ENCODE peak calls at places on chromosomes 2 and 18, in five cellular contexts. One of them, this sample, is unnamed.

GRCh38 chr2:145751634-145752033 is 1231.7 kb upstream of the ZEB2 start:
- DNase-seq in endothelial cell of umbilical vein: peak; percentile 74
- DNase-seq in GM12878: peak; percentile 70
- DNase-seq in right lobe of liver: no peak
- DNase-seq in HCT116: no peak
- DNase-seq in this sample: no peak

GRCh38 chr2:63975437-63976124 is 43.6 kb downstream of the VPS54 start:
- DNase-seq in endothelial cell of umbilical vein: no peak
- DNase-seq in HCT116: no peak
- DNase-seq in right lobe of liver: no peak
- DNase-seq in GM12878: no peak
- DNase-seq in this sample: no peak

GRCh38 chr2:182587831-182588230 is 128.2 kb upstream of the DNAJC10 start:
- DNase-seq in right lobe of liver: no peak
- DNase-seq in HCT116: no peak
- DNase-seq in GM12878: no peak
- DNase-seq in endothelial cell of umbilical vein: no peak
- DNase-seq in this sample: no peak

GRCh38 chr18:61199131-61199903 is 133.9 kb upstream of the CDH20 start:
- DNase-seq in HCT116: no peak
- DNase-seq in endothelial cell of umbilical vein: no peak
- DNase-seq in right lobe of liver: no peak
- DNase-seq in GM12878: no peak
- DNase-seq in this sample: no peak

GRCh38 chr2:192148241-192148619 is 46.5 kb downstream of the TMEFF2 start:
- DNase-seq in HCT116: no peak
- DNase-seq in GM12878: no peak
- DNase-seq in right lobe of liver: no peak
- DNase-seq in endothelial cell of umbilical vein: no peak
- DNase-seq in this sample: no peak

GRCh38 chr2:12277305-12278034 is 439.3 kb upstream of the TRIB2 start:
- DNase-seq in HCT116: no peak
- DNase-seq in endothelial cell of umbilical vein: no peak
- DNase-seq in GM12878: no peak
- DNase-seq in right lobe of liver: no peak
- DNase-seq in this sample: no peak

GRCh38 chr18:59388180-59388579 is 29.1 kb upstream of the LMAN1 start:
- DNase-seq in HCT116: no peak
- DNase-seq in endothelial cell of umbilical vein: no peak
- DNase-seq in GM12878: no peak
- DNase-seq in right lobe of liver: no peak
- DNase-seq in this sample: no peak

GRCh38 chr2:160028431-160029269 is 33.8 kb downstream of the PLA2R1 start:
- DNase-seq in HCT116: no peak
- DNase-seq in GM12878: no peak
- DNase-seq in endothelial cell of umbilical vein: peak; percentile 62
- DNase-seq in right lobe of liver: no peak
- DNase-seq in this sample: no peak

GRCh38 chr2:196331143-196331542 is 159.8 kb upstream of the STK17B start:
- DNase-seq in GM12878: no peak
- DNase-seq in HCT116: no peak
- DNase-seq in right lobe of liver: no peak
- DNase-seq in endothelial cell of umbilical vein: peak; percentile 84
- DNase-seq in this sample: no peak

GRCh38 chr2:60355849-60356261 is 197.6 kb downstream of the BCL11A start:
- DNase-seq in endothelial cell of umbilical vein: no peak
- DNase-seq in HCT116: no peak
- DNase-seq in GM12878: no peak
- DNase-seq in right lobe of liver: no peak
- DNase-seq in this sample: no peak

GRCh38 chr18:46916551-46917107 is 678 bp downstream of the PIAS2 start:
- DNase-seq in endothelial cell of umbilical vein: peak; percentile 56
- DNase-seq in HCT116: no peak
- DNase-seq in right lobe of liver: no peak
- DNase-seq in GM12878: no peak
- DNase-seq in this sample: peak; percentile 35

GRCh38 chr18:3709166-3709565 is 259.2 kb downstream of the TGIF1 start:
- DNase-seq in HCT116: no peak
- DNase-seq in GM12878: no peak
- DNase-seq in right lobe of liver: no peak
- DNase-seq in endothelial cell of umbilical vein: no peak
- DNase-seq in this sample: no peak

DNA sequence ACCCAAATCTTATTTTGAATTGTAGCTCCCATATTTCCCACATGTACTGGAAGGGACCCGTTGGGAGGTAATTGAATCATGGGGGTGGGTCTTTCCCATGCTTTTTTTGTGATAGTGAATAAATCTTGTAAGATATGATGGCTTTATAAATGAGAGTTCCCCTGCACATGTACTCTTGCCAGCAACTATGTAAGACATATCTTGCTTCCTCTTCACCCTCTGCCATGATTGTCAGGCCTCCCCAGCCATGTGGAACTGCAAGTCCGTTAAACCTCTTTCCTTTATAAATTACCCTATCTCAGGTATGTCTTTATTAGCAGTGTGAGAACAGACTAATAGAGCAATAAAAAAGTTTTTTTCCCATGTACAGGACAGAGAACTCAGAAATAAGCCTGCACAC is 468.4 kb upstream of the SPHKAP start:
- DNase-seq in right lobe of liver: no peak
- DNase-seq in HCT116: no peak
- DNase-seq in endothelial cell of umbilical vein: no peak
- DNase-seq in GM12878: no peak
- DNase-seq in this sample: no peak
- TF ChIP-seq POLR2A in right lobe of liver: no peak
- TF ChIP-seq POLR2A in HCT116: no peak
- TF ChIP-seq POLR2A in endothelial cell of umbilical vein: no peak
- TF ChIP-seq POLR2A in GM12878: no peak
- TF ChIP-seq POLR2A in this sample: no peak

GRCh38 chr2:223944166-223944703 is 900 bp downstream of the WDFY1 start:
- DNase-seq in endothelial cell of umbilical vein: no peak
- DNase-seq in GM12878: no peak
- DNase-seq in HCT116: no peak
- DNase-seq in right lobe of liver: peak; percentile 68
- DNase-seq in this sample: peak; percentile 36

GRCh38 chr2:223945755-223946154 is 620 bp upstream of the WDFY1 start:
- DNase-seq in right lobe of liver: no peak
- DNase-seq in endothelial cell of umbilical vein: peak; percentile 33
- DNase-seq in HCT116: no peak
- DNase-seq in GM12878: no peak
- DNase-seq in this sample: no peak

GRCh38 chr2:223943135-223943534 is 2.0 kb downstream of the WDFY1 start:
- DNase-seq in endothelial cell of umbilical vein: no peak
- DNase-seq in HCT116: no peak
- DNase-seq in right lobe of liver: no peak
- DNase-seq in GM12878: no peak
- DNase-seq in this sample: no peak

GRCh38 chr2:223943561-223944008 is 1.6 kb downstream of the WDFY1 start:
- DNase-seq in right lobe of liver: no peak
- DNase-seq in GM12878: no peak
- DNase-seq in endothelial cell of umbilical vein: peak; percentile 82
- DNase-seq in HCT116: no peak
- DNase-seq in this sample: no peak

GRCh38 chr2:223944704-223945531 is at the start of gene WDFY1:
- DNase-seq in right lobe of liver: peak; percentile 91
- DNase-seq in endothelial cell of umbilical vein: peak; percentile 87
- DNase-seq in GM12878: no peak
- DNase-seq in HCT116: peak; percentile 59
- DNase-seq in this sample: peak; percentile 88
- TF ChIP-seq POLR2A in right lobe of liver: peak; percentile 86
- TF ChIP-seq POLR2A in endothelial cell of umbilical vein: peak; percentile 90
- TF ChIP-seq POLR2A in GM12878: peak; percentile 98
- TF ChIP-seq POLR2A in HCT116: peak; percentile 58
- TF ChIP-seq POLR2A in this sample: peak; percentile 74

DNA sequence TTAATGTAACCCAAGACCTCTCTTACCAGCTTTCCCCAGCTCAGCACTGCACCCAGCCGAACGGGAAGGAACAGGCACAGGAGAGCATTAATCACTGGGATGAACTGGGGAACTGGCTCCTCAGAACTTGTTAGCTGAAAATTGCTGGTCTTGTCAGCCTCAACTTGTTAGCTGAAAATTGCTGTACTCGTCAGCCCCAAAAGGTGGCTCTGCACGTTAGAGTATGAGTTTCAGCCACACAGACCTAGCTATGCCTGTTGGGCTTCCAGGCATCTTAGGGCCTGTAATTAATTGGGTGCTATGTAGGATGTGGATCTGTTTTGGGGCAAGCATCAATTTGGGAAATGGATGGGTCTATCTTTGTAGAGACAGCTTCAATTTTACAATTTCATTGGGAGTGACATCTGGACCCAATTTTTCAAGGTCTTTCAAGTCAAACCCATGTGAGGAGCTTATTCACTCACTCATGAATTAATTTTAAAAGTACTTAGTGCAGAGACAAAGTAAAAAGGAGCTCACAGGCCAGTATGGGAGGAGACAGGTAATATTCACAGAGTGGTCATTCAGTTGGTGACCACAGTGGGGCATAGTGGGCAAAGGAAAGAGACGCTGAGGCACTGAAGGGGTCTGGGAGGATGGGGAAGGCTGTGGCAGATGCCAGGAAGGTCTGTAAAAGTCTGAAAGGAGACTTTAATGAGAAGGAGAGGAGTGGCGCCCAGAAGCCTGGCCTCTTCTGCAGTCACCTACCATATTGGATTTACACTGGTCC is 75.8 kb downstream of the CD8B2 start:
- DNase-seq in endothelial cell of umbilical vein: no peak
- DNase-seq in GM12878: no peak
- DNase-seq in HCT116: no peak
- DNase-seq in right lobe of liver: no peak
- DNase-seq in this sample: no peak
- TF ChIP-seq POLR2A in endothelial cell of umbilical vein: no peak
- TF ChIP-seq POLR2A in GM12878: no peak
- TF ChIP-seq POLR2A in HCT116: no peak
- TF ChIP-seq POLR2A in right lobe of liver: no peak
- TF ChIP-seq POLR2A in this sample: no peak

GRCh38 chr18:12702221-12703095 is at the start of the genes CEP76 and PSMG2:
- DNase-seq in endothelial cell of umbilical vein: peak; percentile 94
- DNase-seq in HCT116: peak; percentile 64
- DNase-seq in GM12878: peak; percentile 53
- DNase-seq in right lobe of liver: peak; percentile 92
- DNase-seq in this sample: peak; percentile 83
- TF ChIP-seq POLR2A in endothelial cell of umbilical vein: peak; percentile 77
- TF ChIP-seq POLR2A in HCT116: peak; percentile 64
- TF ChIP-seq POLR2A in GM12878: peak; percentile 96
- TF ChIP-seq POLR2A in right lobe of liver: peak; percentile 88
- TF ChIP-seq POLR2A in this sample: peak; percentile 83

GRCh38 chr2:233342301-233342700 is 12.0 kb upstream of the DGKD start:
- DNase-seq in right lobe of liver: no peak
- DNase-seq in HCT116: no peak
- DNase-seq in GM12878: no peak
- DNase-seq in endothelial cell of umbilical vein: no peak
- DNase-seq in this sample: no peak

GRCh38 chr2:233338046-233338445 is 16.2 kb upstream of the DGKD start:
- DNase-seq in endothelial cell of umbilical vein: no peak
- DNase-seq in GM12878: no peak
- DNase-seq in right lobe of liver: no peak
- DNase-seq in HCT116: no peak
- DNase-seq in this sample: no peak

GRCh38 chr2:233341296-233341695 is 13.0 kb upstream of the DGKD start:
- DNase-seq in endothelial cell of umbilical vein: no peak
- DNase-seq in GM12878: no peak
- DNase-seq in HCT116: no peak
- DNase-seq in right lobe of liver: no peak
- DNase-seq in this sample: no peak

GRCh38 chr2:233336541-233336940 is 17.8 kb upstream of the DGKD start:
- DNase-seq in endothelial cell of umbilical vein: no peak
- DNase-seq in right lobe of liver: no peak
- DNase-seq in HCT116: no peak
- DNase-seq in GM12878: no peak
- DNase-seq in this sample: no peak

GRCh38 chr2:233338969-233339368 is 15.3 kb upstream of the DGKD start:
- DNase-seq in GM12878: no peak
- DNase-seq in HCT116: no peak
- DNase-seq in endothelial cell of umbilical vein: no peak
- DNase-seq in right lobe of liver: no peak
- DNase-seq in this sample: no peak
- TF ChIP-seq POLR2A in GM12878: no peak
- TF ChIP-seq POLR2A in HCT116: no peak
- TF ChIP-seq POLR2A in endothelial cell of umbilical vein: no peak
- TF ChIP-seq POLR2A in right lobe of liver: no peak
- TF ChIP-seq POLR2A in this sample: no peak

GRCh38 chr2:74421248-74421870 is at the start of the genes C2orf81 and WDR54:
- DNase-seq in HCT116: peak; percentile 79
- DNase-seq in right lobe of liver: peak; percentile 76
- DNase-seq in GM12878: peak; percentile 84
- DNase-seq in endothelial cell of umbilical vein: peak; percentile 86
- DNase-seq in this sample: peak; percentile 95
- TF ChIP-seq POLR2A in HCT116: peak; percentile 60
- TF ChIP-seq POLR2A in right lobe of liver: peak; percentile 29
- TF ChIP-seq POLR2A in GM12878: peak; percentile 98
- TF ChIP-seq POLR2A in endothelial cell of umbilical vein: no peak
- TF ChIP-seq POLR2A in this sample: peak; percentile 95

This sample was measured in GM12891.